ENCODE peak calls at places on chromosome 20, in six cellular contexts. Y, H, B, N, P and D are unnamed samples.

GRCh38 chr20:56924316-56924975 is 295.3 kb downstream of the TFAP2C start:
- DNase-seq in H (no peak), P (no peak), B (peak; percentile 44), Y (no peak), N (no peak), D (no peak)

GRCh38 chr20:1871807-1872455 is 23.3 kb upstream of the SIRPA start:
- DNase-seq in H (no peak), B (no peak), P (no peak), N (no peak), Y (no peak), D (no peak)

GRCh38 chr20:53522026-53522425 is 71.6 kb downstream of the ZNF217 start:
- DNase-seq in N (no peak), Y (no peak), P (no peak), B (no peak), H (no peak), D (no peak)

GRCh38 chr20:50427740-50428462 is 82.3 kb upstream of the PTPN1 start:
- DNase-seq in Y (peak; percentile 89), N (no peak), B (peak; percentile 85), P (peak; percentile 47), H (no peak), D (no peak)

GRCh38 chr20:40294747-40295146 is 394.3 kb downstream of the MAFB start:
- DNase-seq in H (no peak), P (no peak), B (no peak), N (no peak), Y (no peak), D (no peak)

GRCh38 chr20:15476781-15477180 is 1096.5 kb downstream of the KIF16B start:
- DNase-seq in Y (no peak), H (no peak), B (no peak), N (no peak), P (no peak), D (no peak)

GRCh38 chr20:45303586-45304463 is 2.8 kb upstream of the RBPJL start:
- DNase-seq in Y (peak; percentile 41), B (no peak), P (no peak), N (no peak), H (no peak), D (no peak)

GRCh38 chr20:56257604-56258003 is 9.1 kb downstream of the MC3R start:
- DNase-seq in N (no peak), P (no peak), H (no peak), B (no peak), Y (no peak), D (no peak)

GRCh38 chr20:32982617-32983458 is 21.4 kb downstream of the SUN5 start:
- DNase-seq in Y (no peak), H (no peak), N (no peak), B (no peak), P (peak; percentile 48), D (no peak)

GRCh38 chr20:58876437-58876836 is 23.9 kb downstream of the GNAS start:
- DNase-seq in N (no peak), B (no peak), H (no peak), P (no peak), Y (no peak), D (no peak)

GRCh38 chr20:35511814-35512420 is 17.5 kb downstream of the C20orf173 start:
- DNase-seq in N (peak; percentile 39), H (peak; percentile 42), Y (no peak), B (no peak), P (no peak), D (no peak)

GRCh38 chr20:54649511-54649962 is 174.1 kb downstream of the DOK5 start:
- DNase-seq in N (peak; percentile 66), H (peak; percentile 73), Y (peak; percentile 74), B (peak; percentile 81), P (peak; percentile 75), D (peak; percentile 73)
- TF ChIP-seq CTCF in N (peak; percentile 91), H (peak; percentile 96), Y (peak; percentile 58), B (peak; percentile 37), P (peak; percentile 86), D (no peak)

GRCh38 chr20:3767434-3768341 is at the start of gene ADISSP:
- DNase-seq in B (peak; percentile 100), N (peak; percentile 99), P (peak; percentile 99), Y (peak; percentile 100), H (peak; percentile 99), D (peak; percentile 99)
- H3K4me1 ChIP-seq in B (peaks cover 46% of the 10 kb centered on the region), N (peaks cover 25% of the 10 kb centered on the region), P (peaks cover 37% of the 10 kb centered on the region), Y (peaks cover 22% of the 10 kb centered on the region), H (peaks cover 46% of the 10 kb centered on the region), D (peaks cover 15% of the 10 kb centered on the region)

GRCh38 chr20:25318471-25319240 is 70.8 kb downstream of the PYGB start:
- DNase-seq in H (no peak), P (no peak), B (peak; percentile 58), Y (peak; percentile 63), N (peak; percentile 93), D (no peak)
- H3K27ac ChIP-seq in H (no peak overlapping the region), P (peak overlapping the region; percentile 50), B (no peak overlapping the region), Y (no peak overlapping the region), N (peak overlapping the region; percentile 86), D (no peak overlapping the region)

GRCh38 chr20:31720486-31721407 is 1.9 kb downstream of the BCL2L1 start:
- DNase-seq in N (peak; percentile 85), P (no peak), Y (no peak), B (no peak), H (peak; percentile 60), D (no peak)
- TF ChIP-seq CTCF in N (peak; percentile 75), P (no peak), Y (no peak), B (no peak), H (peak; percentile 64), D (no peak)

GRCh38 chr20:23063573-23063972 is 14.1 kb upstream of the THBD start:
- DNase-seq in Y (no peak), H (no peak), P (no peak), N (no peak), B (no peak), D (no peak)
- H3K4me1 ChIP-seq in Y (peaks cover 39% of the 10 kb centered on the region), H (peaks cover 30% of the 10 kb centered on the region), P (peaks cover 44% of the 10 kb centered on the region), N (no peaks in the 10 kb centered on the region), B (peaks cover 21% of the 10 kb centered on the region), D (peaks cover 8% of the 10 kb centered on the region)

DNA sequence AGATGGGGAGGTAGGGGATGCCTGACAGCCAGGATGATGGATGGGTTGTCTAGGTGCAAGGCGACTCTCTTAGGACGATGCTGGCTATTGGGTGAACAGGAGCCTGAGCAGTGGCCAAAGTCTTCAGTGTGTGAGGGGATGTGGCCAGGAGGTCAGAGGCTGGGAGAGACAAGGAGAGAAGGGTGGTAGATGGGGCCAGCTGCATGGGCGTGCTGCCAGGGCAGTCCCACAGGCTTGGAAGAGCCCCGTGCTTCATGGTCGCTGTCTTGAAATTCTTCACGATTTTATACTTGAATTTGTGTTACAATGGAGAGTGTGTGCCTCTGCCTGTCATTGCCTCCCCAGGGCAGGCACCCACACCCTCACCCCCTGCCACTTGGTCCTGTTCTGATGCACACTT is 120.5 kb downstream of the DHX35 start:
- DNase-seq in B (no peak), Y (no peak), P (no peak), N (no peak), H (no peak), D (no peak)
- H3K27ac ChIP-seq in B (no peak overlapping the region), Y (no peak overlapping the region), P (no peak overlapping the region), N (no peak overlapping the region), H (no peak overlapping the region), D (no peak overlapping the region)